ENCODE peak calls at places on chromosome X, in five cellular contexts. S is K562, E is SK-N-SH, Y is HepG2, L is GM12878. J is an unnamed sample.

GRCh38 chrX:19017271-19017670 is 33.4 kb upstream of the PHKA2 start:
- DNase-seq in S (peak; percentile 38), E (peak; percentile 73), Y (peak; percentile 13), L (no peak), J (peak; percentile 51)

GRCh38 chrX:101691823-101692222 is 32.2 kb upstream of the ARMCX2 start:
- DNase-seq in S (no peak), E (no peak), Y (no peak), L (no peak), J (no peak)

GRCh38 chrX:39936886-39937770 is 160.6 kb downstream of the BCOR start:
- DNase-seq in S (peak; percentile 24), E (no peak), Y (no peak), L (peak; percentile 12), J (no peak)

GRCh38 chrX:42846741-42847140 is 68.8 kb upstream of the PPP1R2C start:
- DNase-seq in S (no peak), E (no peak), Y (no peak), L (no peak), J (no peak)

GRCh38 chrX:68978211-68978780 is 149.5 kb downstream of the EFNB1 start:
- DNase-seq in S (peak; percentile 2), E (no peak), Y (no peak), L (no peak), J (peak; percentile 3)

GRCh38 chrX:42075032-42075431 is 151.7 kb upstream of the CASK start:
- DNase-seq in S (no peak), E (no peak), Y (no peak), L (no peak), J (no peak)

GRCh38 chrX:1222511-1223252 is 10.2 kb upstream of the CRLF2 start:
- DNase-seq in S (no peak), E (no peak), Y (peak; percentile 25), L (no peak), J (no peak)

GRCh38 chrX:74291577-74291963 is 12.4 kb upstream of the ZCCHC13 start:
- DNase-seq in S (peak; percentile 15), E (no peak), Y (no peak), L (no peak), J (no peak)

GRCh38 chrX:37685452-37686347 is at the start of gene XK:
- DNase-seq in S (peak; percentile 77), E (peak; percentile 57), Y (no peak), L (no peak), J (peak; percentile 55)

GRCh38 chrX:23736030-23736429 is 7.0 kb downstream of the ACOT9 start:
- DNase-seq in S (no peak), E (no peak), Y (no peak), L (no peak), J (no peak)

GRCh38 chrX:150546711-150547153 is 21.7 kb upstream of the MTM1 start:
- DNase-seq in S (no peak), E (no peak), Y (no peak), L (no peak), J (no peak)

GRCh38 chrX:136268051-136269048 is 17.1 kb upstream of the MAP7D3 start:
- DNase-seq in S (peak; percentile 49), E (peak; percentile 48), Y (peak; percentile 4), L (no peak), J (peak; percentile 63)

GRCh38 chrX:136262241-136262640 is 11.0 kb upstream of the MAP7D3 start:
- DNase-seq in S (no peak), E (no peak), Y (no peak), L (no peak), J (no peak)

GRCh38 chrX:53288173-53288572 is 6.8 kb upstream of the IQSEC2 start:
- DNase-seq in S (peak; percentile 68), E (peak; percentile 81), Y (no peak), L (no peak), J (no peak)

DNA sequence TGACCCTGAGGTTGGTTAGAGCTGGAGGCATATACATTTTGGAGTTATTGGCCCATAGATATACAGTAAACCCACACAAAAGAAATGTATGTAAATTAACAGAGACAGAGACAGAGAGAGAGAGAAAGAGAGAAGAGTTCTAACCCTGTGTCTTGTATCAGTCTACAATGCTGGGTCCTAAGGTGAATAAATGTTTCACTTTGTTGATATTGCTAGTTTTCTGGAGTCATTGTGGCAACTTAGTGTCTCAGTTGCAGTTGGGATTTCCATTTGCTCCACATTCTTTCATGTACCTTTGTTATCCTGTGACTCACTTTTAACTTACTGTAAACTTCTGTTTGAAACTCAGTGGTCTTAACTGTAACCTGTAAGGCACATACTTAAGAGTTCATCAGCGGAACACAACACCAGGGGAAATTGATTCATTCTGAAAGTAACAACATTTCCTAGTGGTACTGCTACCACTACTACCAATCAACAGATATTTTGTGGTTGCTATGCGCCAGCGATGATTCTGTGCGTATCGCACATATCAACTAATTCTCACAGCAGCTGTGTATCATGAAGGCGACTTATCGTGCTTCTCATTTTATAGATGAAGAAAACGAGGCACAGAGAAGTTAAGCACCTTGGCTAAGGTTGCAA is 38.5 kb upstream of the ETDA start:
- DNase-seq in S (no peak), E (no peak), Y (no peak), L (no peak), J (no peak)
- TF ChIP-seq FOXM1 in S (no peak), E (no peak), Y (no peak), L (no peak), J (no peak)

GRCh38 chrX:153554519-153555167 is 37.2 kb downstream of the ATP2B3 start:
- DNase-seq in S (peak; percentile 68), E (peak; percentile 85), Y (peak; percentile 27), L (no peak), J (peak; percentile 81)
- TF ChIP-seq FOXM1 in S (no peak), E (no peak), Y (no peak), L (no peak), J (no peak)

GRCh38 chrX:51571821-51572220 is 46.9 kb downstream of the CENPVL3 start:
- DNase-seq in S (no peak), E (no peak), Y (no peak), L (no peak), J (no peak)

GRCh38 chrX:51569561-51569960 is 49.2 kb downstream of the CENPVL3 start:
- DNase-seq in S (no peak), E (no peak), Y (no peak), L (no peak), J (no peak)

GRCh38 chrX:51568586-51568985 is 50.1 kb downstream of the CENPVL3 start:
- DNase-seq in S (no peak), E (no peak), Y (no peak), L (no peak), J (no peak)
- TF ChIP-seq FOXM1 in S (no peak), E (no peak), Y (no peak), L (no peak), J (no peak)

DNA sequence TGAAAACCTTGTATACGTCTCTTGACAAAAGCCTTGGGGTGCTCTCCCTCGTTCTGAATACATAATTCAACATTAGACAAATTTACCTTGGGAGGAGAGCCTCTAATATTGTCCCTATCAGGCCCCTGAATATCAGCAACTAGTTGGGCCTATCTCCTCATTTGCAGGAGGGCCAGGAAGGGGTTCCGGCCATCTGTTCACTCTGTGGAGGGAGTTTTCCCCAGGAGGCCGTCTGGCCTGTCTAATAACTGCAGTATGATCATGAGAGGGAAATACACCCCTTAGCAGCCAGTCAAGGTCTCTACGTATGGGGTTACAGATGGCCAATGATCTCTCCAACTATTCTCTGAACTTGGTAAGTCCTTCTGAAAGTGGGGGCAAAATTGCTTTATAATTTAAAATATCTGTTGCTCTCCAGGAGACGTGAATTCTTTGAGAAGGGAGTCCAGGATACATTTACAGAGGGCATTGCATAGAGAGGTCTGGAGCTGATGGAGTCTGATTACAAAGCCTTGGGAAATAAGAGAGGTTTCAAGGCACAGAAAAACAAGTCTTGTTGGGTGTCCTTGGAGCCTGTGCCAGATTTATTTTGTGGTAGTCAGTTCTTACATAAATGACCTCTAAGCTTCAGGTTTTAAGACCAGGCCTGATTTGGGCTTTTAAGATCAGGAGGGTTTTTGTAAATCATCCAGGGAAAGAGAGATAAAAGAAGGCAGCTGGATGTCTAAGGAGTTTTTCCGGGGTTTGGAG is 48.2 kb upstream of the UXT start:
- DNase-seq in S (peak; percentile 62), E (no peak), Y (no peak), L (no peak), J (no peak)
- TF ChIP-seq FOXM1 in S (no peak), E (no peak), Y (no peak), L (no peak), J (no peak)

DNA sequence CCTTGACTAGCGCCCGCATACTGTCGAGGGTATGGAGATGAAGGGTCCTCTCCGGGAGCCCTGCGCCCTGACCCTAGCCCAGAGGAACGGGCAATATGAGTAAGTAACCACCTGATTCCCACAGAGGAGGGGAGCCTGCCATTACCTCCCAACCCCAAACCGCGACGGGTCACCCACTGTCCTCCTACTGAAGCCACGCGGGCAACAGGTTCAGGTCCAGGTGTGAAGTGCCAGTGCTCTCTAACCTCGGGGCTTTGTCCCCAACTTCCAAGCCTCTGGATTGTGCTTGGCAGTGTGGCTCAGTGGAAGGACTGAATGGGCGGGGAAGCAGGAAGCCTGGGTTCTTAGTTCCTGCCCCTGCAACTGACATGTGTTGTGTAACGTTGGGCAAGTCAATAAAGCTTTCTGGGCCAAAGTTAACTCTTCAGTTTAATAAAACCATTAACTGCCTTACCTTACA is 696 bp downstream of the OCRL start:
- DNase-seq in S (no peak), E (no peak), Y (peak; percentile 12), L (no peak), J (peak; percentile 34)
- TF ChIP-seq FOXM1 in S (no peak), E (no peak), Y (no peak), L (no peak), J (no peak)

DNA sequence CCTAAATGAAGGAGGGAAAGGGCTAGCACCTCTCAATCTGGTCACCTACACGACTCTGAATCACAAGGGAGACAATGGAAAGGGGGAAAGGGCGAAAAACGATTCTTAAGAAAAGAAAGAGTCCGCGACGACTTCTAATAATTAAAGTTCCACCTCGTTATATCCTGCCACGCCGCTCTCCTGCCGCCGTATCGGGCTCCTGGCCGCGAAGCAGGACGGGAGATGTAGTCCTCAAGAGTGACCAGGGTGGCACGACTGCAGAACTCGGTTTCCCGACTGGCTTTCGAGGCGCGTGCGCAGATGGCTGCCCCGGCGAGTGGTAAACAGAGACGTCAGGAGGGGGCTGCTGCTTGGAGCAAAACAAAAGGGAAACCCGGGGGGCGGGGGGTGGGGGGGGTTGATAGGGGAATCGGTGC is at the start of gene FOXO4:
- DNase-seq in S (peak; percentile 82), E (peak; percentile 91), Y (peak; percentile 75), L (no peak), J (peak; percentile 98)
- TF ChIP-seq FOXM1 in S (no peak), E (no peak), Y (no peak), L (no peak), J (no peak)

GRCh38 chrX:11111947-11112346 is 815 bp downstream of the HCCS start:
- DNase-seq in S (no peak), E (no peak), Y (no peak), L (no peak), J (no peak)

GRCh38 chrX:11119295-11119943 is 8.3 kb downstream of the HCCS start:
- DNase-seq in S (no peak), E (no peak), Y (no peak), L (no peak), J (no peak)

GRCh38 chrX:11113731-11114130 is 2.6 kb downstream of the HCCS start:
- DNase-seq in S (no peak), E (no peak), Y (no peak), L (no peak), J (no peak)

GRCh38 chrX:11117751-11118150 is 6.6 kb downstream of the HCCS start:
- DNase-seq in S (no peak), E (no peak), Y (no peak), L (no peak), J (no peak)
- TF ChIP-seq FOXM1 in S (no peak), E (no peak), Y (no peak), L (no peak), J (no peak)

J was measured in HEK293T.